ENCODE peak calls at places on chromosomes 12 and 14, in seven cellular contexts. One of them, this sample, is unnamed.

GRCh38 chr12:89999699-90000505 is 291.3 kb upstream of the ATP2B1 start:
- DNase-seq in H9: no peak
- DNase-seq in mesendoderm: peak; percentile 58
- DNase-seq in neuronal stem cell: no peak
- DNase-seq in mesenchymal stem cell: peak; percentile 18
- DNase-seq in IMR-90: peak; percentile 65
- DNase-seq in trophoblast cell: peak; percentile 54
- DNase-seq in this sample: no peak

GRCh38 chr14:23439107-23439835 is 3.8 kb upstream of the MYH7 start:
- DNase-seq in trophoblast cell: no peak
- DNase-seq in mesenchymal stem cell: no peak
- DNase-seq in IMR-90: no peak
- DNase-seq in mesendoderm: no peak
- DNase-seq in H9: no peak
- DNase-seq in neuronal stem cell: no peak
- DNase-seq in this sample: no peak

GRCh38 chr12:127149226-127149964 is 1117.6 kb upstream of the TMEM132C start:
- DNase-seq in IMR-90: peak; percentile 68
- DNase-seq in neuronal stem cell: no peak
- DNase-seq in mesendoderm: no peak
- DNase-seq in mesenchymal stem cell: peak; percentile 43
- DNase-seq in trophoblast cell: no peak
- DNase-seq in H9: no peak
- DNase-seq in this sample: no peak

GRCh38 chr12:94616217-94616729 is 34.1 kb downstream of the TMCC3 start:
- DNase-seq in neuronal stem cell: no peak
- DNase-seq in mesenchymal stem cell: no peak
- DNase-seq in trophoblast cell: peak; percentile 24
- DNase-seq in H9: peak; percentile 49
- DNase-seq in IMR-90: no peak
- DNase-seq in mesendoderm: peak; percentile 82
- DNase-seq in this sample: no peak

GRCh38 chr14:98218213-98218612 is 1053.8 kb downstream of the BCL11B start:
- DNase-seq in neuronal stem cell: no peak
- DNase-seq in mesendoderm: peak; percentile 18
- DNase-seq in IMR-90: no peak
- DNase-seq in mesenchymal stem cell: no peak
- DNase-seq in H9: no peak
- DNase-seq in trophoblast cell: no peak
- DNase-seq in this sample: no peak

GRCh38 chr14:59415836-59416620 is 49.2 kb downstream of the GPR135 start:
- DNase-seq in H9: no peak
- DNase-seq in trophoblast cell: no peak
- DNase-seq in IMR-90: no peak
- DNase-seq in neuronal stem cell: no peak
- DNase-seq in mesendoderm: no peak
- DNase-seq in mesenchymal stem cell: no peak
- DNase-seq in this sample: no peak

GRCh38 chr14:24673534-24674203 is 39.7 kb upstream of the GZMB start:
- DNase-seq in H9: no peak
- DNase-seq in IMR-90: no peak
- DNase-seq in mesendoderm: no peak
- DNase-seq in mesenchymal stem cell: no peak
- DNase-seq in neuronal stem cell: no peak
- DNase-seq in trophoblast cell: no peak
- DNase-seq in this sample: no peak

GRCh38 chr12:117875652-117876491 is 92.9 kb downstream of the KSR2 start:
- DNase-seq in H9: peak; percentile 95
- DNase-seq in mesendoderm: peak; percentile 96
- DNase-seq in mesenchymal stem cell: peak; percentile 77
- DNase-seq in trophoblast cell: peak; percentile 30
- DNase-seq in IMR-90: peak; percentile 3
- DNase-seq in neuronal stem cell: peak; percentile 83
- DNase-seq in this sample: peak; percentile 49

GRCh38 chr12:57461326-57461903 is 1.8 kb downstream of the GLI1 start:
- DNase-seq in H9: peak; percentile 97
- DNase-seq in mesendoderm: peak; percentile 93
- DNase-seq in neuronal stem cell: peak; percentile 65
- DNase-seq in IMR-90: peak; percentile 57
- DNase-seq in mesenchymal stem cell: peak; percentile 72
- DNase-seq in trophoblast cell: peak; percentile 38
- DNase-seq in this sample: peak; percentile 92

GRCh38 chr14:85566603-85567002 is 36.7 kb downstream of the FLRT2 start:
- DNase-seq in mesendoderm: no peak
- DNase-seq in H9: no peak
- DNase-seq in trophoblast cell: no peak
- DNase-seq in neuronal stem cell: no peak
- DNase-seq in IMR-90: peak; percentile 92
- DNase-seq in mesenchymal stem cell: peak; percentile 88
- DNase-seq in this sample: no peak

GRCh38 chr12:93163260-93164036 is 214.3 kb upstream of the NUDT4 start:
- DNase-seq in H9: no peak
- DNase-seq in mesendoderm: no peak
- DNase-seq in trophoblast cell: peak; percentile 35
- DNase-seq in mesenchymal stem cell: no peak
- DNase-seq in neuronal stem cell: no peak
- DNase-seq in IMR-90: peak; percentile 91
- DNase-seq in this sample: no peak

GRCh38 chr12:93616584-93617101 is 44.2 kb downstream of the SOCS2 start:
- DNase-seq in mesenchymal stem cell: peak; percentile 16
- DNase-seq in H9: peak; percentile 78
- DNase-seq in mesendoderm: peak; percentile 75
- DNase-seq in IMR-90: peak; percentile 81
- DNase-seq in trophoblast cell: no peak
- DNase-seq in neuronal stem cell: peak; percentile 26
- DNase-seq in this sample: peak; percentile 80

GRCh38 chr14:19823765-19824164 is 20.2 kb downstream of the OR4N2 start:
- DNase-seq in mesendoderm: no peak
- DNase-seq in mesenchymal stem cell: no peak
- DNase-seq in neuronal stem cell: no peak
- DNase-seq in trophoblast cell: peak; percentile 45
- DNase-seq in IMR-90: no peak
- DNase-seq in H9: no peak
- DNase-seq in this sample: no peak

GRCh38 chr14:89866458-89866857 is 88.1 kb downstream of the EFCAB11 start:
- DNase-seq in trophoblast cell: no peak
- DNase-seq in H9: no peak
- DNase-seq in mesenchymal stem cell: no peak
- DNase-seq in neuronal stem cell: no peak
- DNase-seq in mesendoderm: no peak
- DNase-seq in IMR-90: no peak
- DNase-seq in this sample: no peak

GRCh38 chr12:11513288-11513687 is 117.9 kb upstream of the PRB2 start:
- DNase-seq in IMR-90: no peak
- DNase-seq in mesenchymal stem cell: no peak
- DNase-seq in trophoblast cell: no peak
- DNase-seq in H9: peak; percentile 45
- DNase-seq in neuronal stem cell: no peak
- DNase-seq in mesendoderm: peak; percentile 46
- DNase-seq in this sample: no peak

GRCh38 chr12:6780573-6780972 is 8.3 kb downstream of the LAG3 start:
- DNase-seq in mesendoderm: no peak
- DNase-seq in IMR-90: no peak
- DNase-seq in mesenchymal stem cell: no peak
- DNase-seq in H9: no peak
- DNase-seq in neuronal stem cell: no peak
- DNase-seq in trophoblast cell: no peak
- DNase-seq in this sample: no peak

GRCh38 chr14:57526942-57527341 is 33.3 kb upstream of the CCDC198 start:
- DNase-seq in mesendoderm: peak; percentile 69
- DNase-seq in IMR-90: no peak
- DNase-seq in mesenchymal stem cell: no peak
- DNase-seq in H9: peak; percentile 67
- DNase-seq in trophoblast cell: no peak
- DNase-seq in neuronal stem cell: no peak
- DNase-seq in this sample: peak; percentile 34

GRCh38 chr12:76201758-76202157 is 117.3 kb upstream of the NAP1L1 start:
- DNase-seq in IMR-90: peak; percentile 12
- DNase-seq in mesendoderm: no peak
- DNase-seq in mesenchymal stem cell: peak; percentile 25
- DNase-seq in neuronal stem cell: no peak
- DNase-seq in trophoblast cell: no peak
- DNase-seq in H9: no peak
- DNase-seq in this sample: no peak

GRCh38 chr14:55884819-55885218 is 233.4 kb upstream of the PELI2 start:
- DNase-seq in mesenchymal stem cell: no peak
- DNase-seq in mesendoderm: no peak
- DNase-seq in trophoblast cell: no peak
- DNase-seq in IMR-90: no peak
- DNase-seq in H9: no peak
- DNase-seq in neuronal stem cell: no peak
- DNase-seq in this sample: no peak

GRCh38 chr14:84749191-84749945 is 780.6 kb upstream of the FLRT2 start:
- DNase-seq in IMR-90: no peak
- DNase-seq in mesenchymal stem cell: no peak
- DNase-seq in mesendoderm: peak; percentile 3
- DNase-seq in neuronal stem cell: no peak
- DNase-seq in H9: no peak
- DNase-seq in trophoblast cell: no peak
- DNase-seq in this sample: no peak

GRCh38 chr12:114670257-114670955 is 13.6 kb downstream of the TBX3 start:
- DNase-seq in IMR-90: no peak
- DNase-seq in mesendoderm: peak; percentile 4
- DNase-seq in H9: no peak
- DNase-seq in trophoblast cell: no peak
- DNase-seq in mesenchymal stem cell: no peak
- DNase-seq in neuronal stem cell: peak; percentile 3
- DNase-seq in this sample: no peak

GRCh38 chr12:11949738-11950403 is 120.9 kb upstream of the BCL2L14 start:
- DNase-seq in mesenchymal stem cell: no peak
- DNase-seq in neuronal stem cell: no peak
- DNase-seq in IMR-90: no peak
- DNase-seq in trophoblast cell: no peak
- DNase-seq in mesendoderm: no peak
- DNase-seq in H9: no peak
- DNase-seq in this sample: peak; percentile 33

GRCh38 chr14:20714593-20715250 is 26.2 kb downstream of the ANG start:
- DNase-seq in trophoblast cell: no peak
- DNase-seq in mesenchymal stem cell: no peak
- DNase-seq in mesendoderm: no peak
- DNase-seq in IMR-90: peak; percentile 34
- DNase-seq in neuronal stem cell: no peak
- DNase-seq in H9: no peak
- DNase-seq in this sample: no peak

GRCh38 chr14:103730490-103731035 is 15.0 kb downstream of the ZFYVE21 start:
- DNase-seq in H9: no peak
- DNase-seq in trophoblast cell: no peak
- DNase-seq in mesendoderm: no peak
- DNase-seq in IMR-90: no peak
- DNase-seq in mesenchymal stem cell: no peak
- DNase-seq in neuronal stem cell: no peak
- DNase-seq in this sample: no peak
- H3K4ac ChIP-seq in H9: no peak overlapping the region
- H3K4ac ChIP-seq in trophoblast cell: no peak overlapping the region
- H3K4ac ChIP-seq in mesendoderm: no peak overlapping the region
- H3K4ac ChIP-seq in IMR-90: no peak overlapping the region
- H3K4ac ChIP-seq in mesenchymal stem cell: no peak overlapping the region
- H3K4ac ChIP-seq in neuronal stem cell: no peak overlapping the region
- H3K4ac ChIP-seq in this sample: no peak overlapping the region

GRCh38 chr12:7864751-7865150 is 8.0 kb downstream of the SLC2A14 start:
- DNase-seq in mesenchymal stem cell: no peak
- DNase-seq in neuronal stem cell: no peak
- DNase-seq in trophoblast cell: peak; percentile 64
- DNase-seq in IMR-90: no peak
- DNase-seq in mesendoderm: no peak
- DNase-seq in H9: no peak
- DNase-seq in this sample: no peak
- H3K18ac ChIP-seq in mesenchymal stem cell: no peak overlapping the region
- H3K18ac ChIP-seq in neuronal stem cell: no peak overlapping the region
- H3K18ac ChIP-seq in trophoblast cell: no peak overlapping the region
- H3K18ac ChIP-seq in IMR-90: no peak overlapping the region
- H3K18ac ChIP-seq in mesendoderm: no peak overlapping the region
- H3K18ac ChIP-seq in H9: no peak overlapping the region
- H3K18ac ChIP-seq in this sample: no peak overlapping the region

GRCh38 chr14:30874999-30875787 is 834 bp downstream of the COCH start:
- DNase-seq in neuronal stem cell: peak; percentile 12
- DNase-seq in IMR-90: no peak
- DNase-seq in H9: peak; percentile 58
- DNase-seq in trophoblast cell: no peak
- DNase-seq in mesendoderm: peak; percentile 53
- DNase-seq in mesenchymal stem cell: peak; percentile 11
- DNase-seq in this sample: peak; percentile 77

GRCh38 chr14:30876692-30877091 is 2.3 kb downstream of the COCH start:
- DNase-seq in IMR-90: no peak
- DNase-seq in H9: no peak
- DNase-seq in trophoblast cell: no peak
- DNase-seq in mesenchymal stem cell: no peak
- DNase-seq in mesendoderm: no peak
- DNase-seq in neuronal stem cell: no peak
- DNase-seq in this sample: no peak

GRCh38 chr14:30873308-30874119 is 845 bp upstream of the COCH start:
- DNase-seq in trophoblast cell: no peak
- DNase-seq in neuronal stem cell: no peak
- DNase-seq in H9: no peak
- DNase-seq in mesenchymal stem cell: no peak
- DNase-seq in mesendoderm: no peak
- DNase-seq in IMR-90: no peak
- DNase-seq in this sample: no peak

GRCh38 chr14:30874120-30874998 is at the start of gene COCH:
- DNase-seq in IMR-90: no peak
- DNase-seq in mesendoderm: peak; percentile 79
- DNase-seq in neuronal stem cell: peak; percentile 56
- DNase-seq in trophoblast cell: no peak
- DNase-seq in H9: peak; percentile 61
- DNase-seq in mesenchymal stem cell: no peak
- DNase-seq in this sample: no peak

GRCh38 chr14:30875788-30876053 is 1.4 kb downstream of the COCH start:
- DNase-seq in mesenchymal stem cell: no peak
- DNase-seq in IMR-90: no peak
- DNase-seq in H9: no peak
- DNase-seq in mesendoderm: no peak
- DNase-seq in trophoblast cell: no peak
- DNase-seq in neuronal stem cell: no peak
- DNase-seq in this sample: no peak
- H3K4ac ChIP-seq in mesenchymal stem cell: no peak overlapping the region
- H3K4ac ChIP-seq in IMR-90: no peak overlapping the region
- H3K4ac ChIP-seq in H9: no peak overlapping the region
- H3K4ac ChIP-seq in mesendoderm: no peak overlapping the region
- H3K4ac ChIP-seq in trophoblast cell: no peak overlapping the region
- H3K4ac ChIP-seq in neuronal stem cell: no peak overlapping the region
- H3K4ac ChIP-seq in this sample: no peak overlapping the region

DNA sequence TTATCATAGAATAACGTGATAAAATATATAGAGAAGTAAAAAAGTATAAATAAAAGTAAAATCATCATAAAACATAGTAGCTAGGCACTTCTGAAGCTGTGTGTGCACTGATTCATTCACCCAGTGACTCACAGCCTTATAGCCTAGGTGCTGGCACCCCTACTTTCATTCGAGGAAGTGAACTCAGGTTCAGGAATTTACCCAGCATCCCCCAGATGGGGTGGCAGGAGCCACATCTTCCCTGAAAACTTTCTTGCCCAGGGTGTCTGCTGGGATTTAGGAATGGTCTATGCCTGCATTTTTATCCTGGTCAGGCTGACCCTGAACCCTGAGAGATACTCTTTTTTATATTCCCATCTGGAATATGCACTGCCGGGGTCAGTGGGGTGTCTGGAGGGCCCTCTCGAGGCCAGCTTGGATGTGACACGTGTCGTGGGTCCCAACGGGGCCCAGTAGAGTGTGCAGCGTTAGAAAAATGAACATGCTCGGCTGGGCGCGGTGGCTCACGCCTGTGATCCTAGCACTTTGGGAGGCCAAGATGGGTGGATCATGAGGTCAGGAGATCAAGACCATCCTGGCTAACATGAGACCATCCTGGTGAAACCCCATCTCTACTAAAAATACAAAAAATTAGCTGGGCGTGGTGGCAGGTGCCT is 75.8 kb downstream of the AACS start:
- DNase-seq in IMR-90: peak; percentile 76
- DNase-seq in mesendoderm: peak; percentile 30
- DNase-seq in trophoblast cell: no peak
- DNase-seq in neuronal stem cell: no peak
- DNase-seq in H9: no peak
- DNase-seq in mesenchymal stem cell: peak; percentile 27
- DNase-seq in this sample: no peak
- H3K18ac ChIP-seq in IMR-90: no peak overlapping the region
- H3K18ac ChIP-seq in mesendoderm: no peak overlapping the region
- H3K18ac ChIP-seq in trophoblast cell: no peak overlapping the region
- H3K18ac ChIP-seq in neuronal stem cell: no peak overlapping the region
- H3K18ac ChIP-seq in H9: no peak overlapping the region
- H3K18ac ChIP-seq in mesenchymal stem cell: no peak overlapping the region
- H3K18ac ChIP-seq in this sample: no peak overlapping the region